ENCODE peak calls at places on chromosomes 4 and X, in six cellular contexts. Q, P, Z, U, C and H are unnamed samples.
A peak's percentile ranks its signal among the peaks of the same experiment; 100 is the strongest.

GRCh38 chrX:12026481-12026880 is 111.8 kb upstream of the FRMPD4 start:
- DNase-seq in Q (no peak), P (no peak), Z (peak; percentile 17), U (no peak), C (no peak), H (no peak)

GRCh38 chrX:110408949-110409588 is 50.4 kb downstream of the RTL9 start:
- DNase-seq in Q (no peak), P (no peak), Z (no peak), U (no peak), C (no peak), H (no peak)

GRCh38 chrX:95919605-95920004 is 765.0 kb upstream of the DIAPH2 start:
- DNase-seq in Q (no peak), P (no peak), Z (peak; percentile 14), U (no peak), C (no peak), H (no peak)

GRCh38 chr4:84578540-84579409 is 4.2 kb upstream of the CDS1 start:
- DNase-seq in Q (no peak), P (peak; percentile 33), Z (peak; percentile 86), U (peak; percentile 3), C (no peak), H (no peak)

GRCh38 chr4:139635966-139636365 is 29.7 kb upstream of the MGST2 start:
- DNase-seq in Q (no peak), P (no peak), Z (peak; percentile 45), U (no peak), C (no peak), H (no peak)

GRCh38 chrX:126550816-126551215 is 1.8 kb downstream of the DCAF12L1 start:
- DNase-seq in Q (no peak), P (no peak), Z (no peak), U (no peak), C (no peak), H (no peak)

GRCh38 chr4:41136456-41136855 is 77.9 kb downstream of the APBB2 start:
- DNase-seq in Q (no peak), P (no peak), Z (no peak), U (no peak), C (no peak), H (no peak)

GRCh38 chr4:65805936-65806335 is 135.6 kb upstream of the EPHA5 start:
- DNase-seq in Q (no peak), P (no peak), Z (peak; percentile 42), U (no peak), C (no peak), H (no peak)

GRCh38 chr4:83267121-83267834 is 17.3 kb downstream of the COQ2 start:
- DNase-seq in Q (no peak), P (peak; percentile 62), Z (peak; percentile 59), U (no peak), C (no peak), H (no peak)

GRCh38 chr4:151745727-151746231 is 15.0 kb downstream of the GATB start:
- DNase-seq in Q (no peak), P (no peak), Z (peak; percentile 49), U (no peak), C (no peak), H (no peak)

GRCh38 chrX:125374169-125374568 is 54.5 kb downstream of the TEX13C start:
- DNase-seq in Q (no peak), P (no peak), Z (no peak), U (no peak), C (no peak), H (no peak)

GRCh38 chrX:149365552-149365951 is 139.6 kb downstream of the IDS start:
- DNase-seq in Q (no peak), P (no peak), Z (no peak), U (no peak), C (no peak), H (no peak)

GRCh38 chrX:39846460-39846859 is 251.3 kb downstream of the BCOR start:
- DNase-seq in Q (no peak), P (no peak), Z (no peak), U (no peak), C (no peak), H (no peak)

GRCh38 chrX:10769696-10770619 is 149.6 kb upstream of the MID1 start:
- DNase-seq in Q (no peak), P (no peak), Z (peak; percentile 40), U (peak; percentile 4), C (no peak), H (no peak)

GRCh38 chr4:4867745-4868505 is 8.5 kb downstream of the MSX1 start:
- DNase-seq in Q (no peak), P (no peak), Z (no peak), U (no peak), C (peak; percentile 45), H (no peak)

GRCh38 chrX:115233497-115234219 is at the start of gene LRCH2:
- DNase-seq in Q (no peak), P (no peak), Z (no peak), U (peak; percentile 4), C (peak; percentile 52), H (no peak)

GRCh38 chrX:9282325-9282724 is 182.5 kb upstream of the TBL1X start:
- DNase-seq in Q (no peak), P (no peak), Z (no peak), U (no peak), C (no peak), H (no peak)

GRCh38 chr4:181662383-181662782 is 580.8 kb upstream of the TENM3 start:
- DNase-seq in Q (no peak), P (no peak), Z (no peak), U (no peak), C (no peak), H (no peak)

GRCh38 chr4:107330915-107331314 is 294.8 kb upstream of the DKK2 start:
- DNase-seq in Q (no peak), P (no peak), Z (no peak), U (no peak), C (no peak), H (no peak)

GRCh38 chr4:4421356-4421755 is 34.5 kb downstream of the NSG1 start:
- DNase-seq in Q (no peak), P (no peak), Z (no peak), U (no peak), C (no peak), H (no peak)

GRCh38 chr4:6641164-6641970 is 882 bp downstream of the MRFAP1 start:
- DNase-seq in Q (no peak), P (peak; percentile 52), Z (peak; percentile 48), U (no peak), C (peak; percentile 78), H (no peak)

GRCh38 chrX:118644378-118644777 is 83.0 kb upstream of the IL13RA1 start:
- DNase-seq in Q (no peak), P (peak; percentile 18), Z (peak; percentile 55), U (no peak), C (no peak), H (no peak)

GRCh38 chrX:133414399-133415275 is 652 bp downstream of the GPC4 start:
- DNase-seq in Q (no peak), P (no peak), Z (no peak), U (no peak), C (no peak), H (no peak)

GRCh38 chr4:83153312-83153915 is 38.9 kb upstream of the PLAC8 start:
- DNase-seq in Q (no peak), P (no peak), Z (no peak), U (no peak), C (no peak), H (no peak)

GRCh38 chr4:37008199-37008598 is 236.3 kb upstream of the NWD2 start:
- DNase-seq in Q (no peak), P (no peak), Z (peak; percentile 84), U (no peak), C (no peak), H (no peak)

GRCh38 chr4:56505269-56506109 is at the start of gene ARL9:
- DNase-seq in Q (no peak), P (peak; percentile 52), Z (peak; percentile 35), U (peak; percentile 11), C (peak; percentile 63), H (no peak)

GRCh38 chr4:113325876-113326615 is 276.6 kb downstream of the ANK2 start:
- DNase-seq in Q (no peak), P (no peak), Z (peak; percentile 61), U (no peak), C (no peak), H (no peak)

GRCh38 chr4:8385611-8386010 is 54.9 kb downstream of the ACOX3 start:
- DNase-seq in Q (no peak), P (no peak), Z (no peak), U (no peak), C (peak; percentile 35), H (no peak)

GRCh38 chrX:154710309-154710708 is 40.6 kb downstream of the GAB3 start:
- DNase-seq in Q (no peak), P (no peak), Z (no peak), U (no peak), C (no peak), H (no peak)

GRCh38 chr4:83890231-83890630 is 354.3 kb downstream of the GPAT3 start:
- DNase-seq in Q (no peak), P (no peak), Z (peak; percentile 33), U (no peak), C (no peak), H (no peak)

GRCh38 chr4:169340834-169341233 is 70.1 kb upstream of the SH3RF1 start:
- DNase-seq in Q (no peak), P (no peak), Z (no peak), U (no peak), C (no peak), H (no peak)

GRCh38 chrX:51395807-51396728 is 63.4 kb downstream of the NUDT10 start:
- DNase-seq in Q (no peak), P (no peak), Z (no peak), U (no peak), C (no peak), H (no peak)
- TF ChIP-seq CTCF in Q (peak; percentile 12), P (no peak), Z (no peak), U (no peak), C (no peak), H (no peak)

GRCh38 chr4:16155503-16156169 is 70.6 kb downstream of the TAPT1 start:
- DNase-seq in Q (no peak), P (no peak), Z (no peak), U (no peak), C (no peak), H (no peak)
- TF ChIP-seq CTCF in Q (no peak), P (no peak), Z (no peak), U (no peak), C (no peak), H (no peak)

DNA sequence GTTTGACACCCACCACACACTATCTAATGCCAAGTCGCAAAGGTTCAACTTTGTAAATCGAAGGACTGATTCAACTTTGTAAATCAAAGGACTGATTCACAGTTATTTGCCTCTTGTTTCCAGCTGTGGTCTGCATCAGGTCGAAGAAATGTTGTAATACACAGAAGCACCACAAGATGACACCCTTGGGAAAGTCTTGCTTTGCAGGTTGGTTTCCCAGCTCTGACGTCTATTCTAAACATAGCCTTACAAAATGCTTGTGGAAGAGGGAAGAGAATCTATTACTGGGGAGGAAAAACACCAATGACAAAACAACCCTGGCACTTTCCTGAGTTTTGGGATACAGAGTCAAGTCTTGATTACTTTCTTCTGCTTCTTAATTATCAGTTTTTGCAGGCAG is 35.3 kb downstream of the SUPT20HL1 start:
- DNase-seq in Q (peak; percentile 51), P (peak; percentile 40), Z (peak; percentile 63), U (peak; percentile 47), C (no peak), H (peak; percentile 26)
- TF ChIP-seq CTCF in Q (peak; percentile 77), P (peak; percentile 73), Z (peak; percentile 66), U (peak; percentile 71), C (peak; percentile 75), H (peak; percentile 55)

DNA sequence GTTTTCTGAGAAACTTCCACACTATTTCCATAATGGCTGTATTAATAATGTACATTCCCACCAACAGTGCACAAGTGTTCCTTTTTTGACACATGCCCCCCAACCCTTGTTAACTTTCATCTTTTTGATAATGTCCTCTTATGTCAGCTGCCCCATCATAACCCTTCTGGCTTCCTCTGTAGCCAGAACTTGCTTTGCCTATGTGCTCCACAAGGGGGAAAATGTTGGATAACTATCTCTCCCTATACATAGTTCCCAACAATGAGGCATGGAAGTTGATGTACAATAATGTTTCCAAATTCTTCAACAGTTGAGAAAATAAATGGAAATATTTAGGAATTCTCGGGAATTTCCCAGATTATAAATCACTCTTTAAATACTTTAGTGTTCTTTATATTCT is 142.9 kb downstream of the ASB9 start:
- DNase-seq in Q (no peak), P (no peak), Z (no peak), U (no peak), C (no peak), H (no peak)
- TF ChIP-seq CTCF in Q (no peak), P (no peak), Z (no peak), U (peak; percentile 17), C (no peak), H (no peak)